ENCODE peak calls at places on chromosomes 2 and 18, in six cellular contexts. One of them, this sample, is unnamed.

GRCh38 chr18:75551071-75551470 is 123.6 kb upstream of the SMIM21 start:
- DNase-seq in A673: peak
- DNase-seq in fibroblast of pulmonary artery: no peak
- DNase-seq in astrocyte of the spinal cord: no peak
- DNase-seq in epithelial cell of esophagus: no peak
- DNase-seq in cardiac fibroblast: peak
- DNase-seq in this sample: no peak

GRCh38 chr18:11974741-11975325 is 6.5 kb upstream of the IMPA2 start:
- DNase-seq in A673: no peak
- DNase-seq in fibroblast of pulmonary artery: no peak
- DNase-seq in astrocyte of the spinal cord: no peak
- DNase-seq in epithelial cell of esophagus: no peak
- DNase-seq in cardiac fibroblast: peak
- DNase-seq in this sample: no peak

GRCh38 chr2:207332473-207333212 is 166.9 kb upstream of the KLF7 start:
- DNase-seq in A673: no peak
- DNase-seq in fibroblast of pulmonary artery: peak
- DNase-seq in astrocyte of the spinal cord: peak
- DNase-seq in epithelial cell of esophagus: no peak
- DNase-seq in cardiac fibroblast: peak
- DNase-seq in this sample: no peak

GRCh38 chr18:12991839-12992216 is 666 bp downstream of the CEP192 start:
- DNase-seq in A673: no peak
- DNase-seq in fibroblast of pulmonary artery: peak
- DNase-seq in astrocyte of the spinal cord: no peak
- DNase-seq in epithelial cell of esophagus: peak
- DNase-seq in cardiac fibroblast: no peak
- DNase-seq in this sample: no peak

GRCh38 chr2:74507926-74508520 is 528 bp upstream of the PCGF1 start:
- DNase-seq in A673: peak
- DNase-seq in fibroblast of pulmonary artery: peak
- DNase-seq in astrocyte of the spinal cord: no peak
- DNase-seq in epithelial cell of esophagus: peak
- DNase-seq in cardiac fibroblast: peak
- DNase-seq in this sample: peak

GRCh38 chr2:217625475-217626245 is 377.1 kb downstream of the TNS1 start:
- DNase-seq in A673: no peak
- DNase-seq in fibroblast of pulmonary artery: peak
- DNase-seq in astrocyte of the spinal cord: peak
- DNase-seq in epithelial cell of esophagus: no peak
- DNase-seq in cardiac fibroblast: peak
- DNase-seq in this sample: peak

GRCh38 chr2:241368643-241369042 is 12.6 kb downstream of the FARP2 start:
- DNase-seq in A673: no peak
- DNase-seq in fibroblast of pulmonary artery: no peak
- DNase-seq in astrocyte of the spinal cord: no peak
- DNase-seq in epithelial cell of esophagus: no peak
- DNase-seq in cardiac fibroblast: no peak
- DNase-seq in this sample: no peak

GRCh38 chr2:152166633-152167032 is 8.9 kb downstream of the STAM2 start:
- DNase-seq in A673: no peak
- DNase-seq in fibroblast of pulmonary artery: peak
- DNase-seq in astrocyte of the spinal cord: peak
- DNase-seq in epithelial cell of esophagus: no peak
- DNase-seq in cardiac fibroblast: peak
- DNase-seq in this sample: no peak

GRCh38 chr2:10265328-10266132 is 37.2 kb upstream of the HPCAL1 start:
- DNase-seq in A673: no peak
- DNase-seq in fibroblast of pulmonary artery: no peak
- DNase-seq in astrocyte of the spinal cord: peak
- DNase-seq in epithelial cell of esophagus: no peak
- DNase-seq in cardiac fibroblast: no peak
- DNase-seq in this sample: no peak

GRCh38 chr2:156397229-156397628 is 39.0 kb upstream of the GPD2 start:
- DNase-seq in A673: no peak
- DNase-seq in fibroblast of pulmonary artery: no peak
- DNase-seq in astrocyte of the spinal cord: no peak
- DNase-seq in epithelial cell of esophagus: no peak
- DNase-seq in cardiac fibroblast: no peak
- DNase-seq in this sample: no peak

GRCh38 chr2:124877065-124877671 is 852.1 kb downstream of the CNTNAP5 start:
- DNase-seq in A673: no peak
- DNase-seq in fibroblast of pulmonary artery: peak
- DNase-seq in astrocyte of the spinal cord: peak
- DNase-seq in epithelial cell of esophagus: no peak
- DNase-seq in cardiac fibroblast: peak
- DNase-seq in this sample: no peak

GRCh38 chr2:84846041-84846663 is 34.7 kb downstream of the TRABD2A start:
- DNase-seq in A673: no peak
- DNase-seq in fibroblast of pulmonary artery: peak
- DNase-seq in astrocyte of the spinal cord: peak
- DNase-seq in epithelial cell of esophagus: no peak
- DNase-seq in cardiac fibroblast: peak
- DNase-seq in this sample: no peak

GRCh38 chr2:71618327-71619113 is 165.2 kb downstream of the DYSF start:
- DNase-seq in A673: peak
- DNase-seq in fibroblast of pulmonary artery: no peak
- DNase-seq in astrocyte of the spinal cord: no peak
- DNase-seq in epithelial cell of esophagus: no peak
- DNase-seq in cardiac fibroblast: no peak
- DNase-seq in this sample: no peak

GRCh38 chr2:37560863-37561614 is 110.4 kb downstream of the CDC42EP3 start:
- DNase-seq in A673: no peak
- DNase-seq in fibroblast of pulmonary artery: peak
- DNase-seq in astrocyte of the spinal cord: no peak
- DNase-seq in epithelial cell of esophagus: no peak
- DNase-seq in cardiac fibroblast: peak
- DNase-seq in this sample: no peak

GRCh38 chr2:188078544-188078943 is 213.1 kb upstream of the GULP1 start:
- DNase-seq in A673: no peak
- DNase-seq in fibroblast of pulmonary artery: no peak
- DNase-seq in astrocyte of the spinal cord: no peak
- DNase-seq in epithelial cell of esophagus: no peak
- DNase-seq in cardiac fibroblast: no peak
- DNase-seq in this sample: no peak

GRCh38 chr2:69221960-69222751 is 164.9 kb downstream of the GFPT1 start:
- DNase-seq in A673: no peak
- DNase-seq in fibroblast of pulmonary artery: peak
- DNase-seq in astrocyte of the spinal cord: peak
- DNase-seq in epithelial cell of esophagus: no peak
- DNase-seq in cardiac fibroblast: peak
- DNase-seq in this sample: peak